ENCODE peak calls at places on chromosomes 2 and 18, in four cellular contexts. One of them, this sample, is unnamed.

GRCh38 chr2:126783341-126783740 is 115.3 kb upstream of the TEX51 start:
- DNase-seq in GM04504: no peak
- DNase-seq in EL: no peak
- DNase-seq in kidney tubule cell: no peak
- DNase-seq in this sample: no peak

GRCh38 chr2:8906208-8906607 is 68.8 kb upstream of the KIDINS220 start:
- DNase-seq in kidney tubule cell: peak
- DNase-seq in EL: peak
- DNase-seq in GM04504: no peak
- DNase-seq in this sample: no peak

GRCh38 chr18:3268306-3268705 is 6.4 kb downstream of the MYL12B start:
- DNase-seq in EL: no peak
- DNase-seq in kidney tubule cell: no peak
- DNase-seq in GM04504: no peak
- DNase-seq in this sample: no peak

GRCh38 chr2:79040967-79041582 is 15.6 kb downstream of the REG3G start:
- DNase-seq in kidney tubule cell: peak
- DNase-seq in EL: no peak
- DNase-seq in GM04504: no peak
- DNase-seq in this sample: no peak

GRCh38 chr2:208573559-208573958 is 167.0 kb downstream of the PTH2R start:
- DNase-seq in EL: no peak
- DNase-seq in kidney tubule cell: peak
- DNase-seq in GM04504: no peak
- DNase-seq in this sample: no peak

GRCh38 chr18:7568426-7568825 is 1.3 kb downstream of the PTPRM start:
- DNase-seq in kidney tubule cell: peak
- DNase-seq in GM04504: no peak
- DNase-seq in EL: peak
- DNase-seq in this sample: peak

GRCh38 chr2:230575640-230576324 is 136.9 kb upstream of the CAB39 start:
- DNase-seq in kidney tubule cell: no peak
- DNase-seq in GM04504: no peak
- DNase-seq in EL: no peak
- DNase-seq in this sample: no peak

GRCh38 chr2:235087812-235088607 is 136.2 kb downstream of the SH3BP4 start:
- DNase-seq in GM04504: no peak
- DNase-seq in kidney tubule cell: no peak
- DNase-seq in EL: no peak
- DNase-seq in this sample: no peak

GRCh38 chr18:58581265-58581664 is 47.6 kb downstream of the ALPK2 start:
- DNase-seq in GM04504: peak
- DNase-seq in EL: peak
- DNase-seq in kidney tubule cell: peak
- DNase-seq in this sample: no peak

GRCh38 chr2:236684534-236685256 is 115.1 kb downstream of the ACKR3 start:
- DNase-seq in EL: no peak
- DNase-seq in GM04504: no peak
- DNase-seq in kidney tubule cell: no peak
- DNase-seq in this sample: no peak

GRCh38 chr18:7789853-7790552 is 222.9 kb downstream of the PTPRM start:
- DNase-seq in EL: peak
- DNase-seq in GM04504: peak
- DNase-seq in kidney tubule cell: peak
- DNase-seq in this sample: no peak

GRCh38 chr2:233448565-233448964 is 94.3 kb downstream of the DGKD start:
- DNase-seq in kidney tubule cell: peak
- DNase-seq in GM04504: no peak
- DNase-seq in EL: no peak
- DNase-seq in this sample: no peak

GRCh38 chr2:31978436-31978835 is 32.4 kb downstream of the MEMO1 start:
- DNase-seq in kidney tubule cell: no peak
- DNase-seq in GM04504: no peak
- DNase-seq in EL: no peak
- DNase-seq in this sample: no peak

GRCh38 chr2:64861338-64862000 is 127.7 kb upstream of the SLC1A4 start:
- DNase-seq in GM04504: no peak
- DNase-seq in kidney tubule cell: no peak
- DNase-seq in EL: no peak
- DNase-seq in this sample: no peak

GRCh38 chr18:76453057-76453561 is 41.9 kb downstream of the ZNF516 start:
- DNase-seq in kidney tubule cell: no peak
- DNase-seq in EL: no peak
- DNase-seq in GM04504: no peak
- DNase-seq in this sample: no peak

GRCh38 chr2:237616373-237617304 is 10.7 kb upstream of the LRRFIP1 start:
- DNase-seq in EL: peak
- DNase-seq in kidney tubule cell: peak
- DNase-seq in GM04504: peak
- DNase-seq in this sample: no peak

GRCh38 chr2:165815299-165815698 is 21.3 kb upstream of the GALNT3 start:
- DNase-seq in EL: no peak
- DNase-seq in GM04504: no peak
- DNase-seq in kidney tubule cell: no peak
- DNase-seq in this sample: no peak

GRCh38 chr2:31729442-31730092 is 148.8 kb upstream of the SRD5A2 start:
- DNase-seq in kidney tubule cell: peak
- DNase-seq in GM04504: peak
- DNase-seq in EL: peak
- DNase-seq in this sample: no peak

GRCh38 chr2:48105848-48106247 is 199.6 kb upstream of the FBXO11 start:
- DNase-seq in kidney tubule cell: no peak
- DNase-seq in EL: no peak
- DNase-seq in GM04504: no peak
- DNase-seq in this sample: no peak

GRCh38 chr2:152468832-152469692 is 134.1 kb downstream of the FMNL2 start:
- DNase-seq in EL: peak
- DNase-seq in GM04504: no peak
- DNase-seq in kidney tubule cell: peak
- DNase-seq in this sample: no peak

GRCh38 chr2:196066794-196067382 is 1.7 kb downstream of the DNAH7 start:
- DNase-seq in EL: peak
- DNase-seq in kidney tubule cell: peak
- DNase-seq in GM04504: no peak
- DNase-seq in this sample: no peak

GRCh38 chr2:152176113-152176714 is 651 bp upstream of the STAM2 start:
- DNase-seq in GM04504: no peak
- DNase-seq in kidney tubule cell: peak
- DNase-seq in EL: no peak
- DNase-seq in this sample: no peak

GRCh38 chr2:165376571-165376975 is 92.9 kb upstream of the CSRNP3 start:
- DNase-seq in GM04504: no peak
- DNase-seq in kidney tubule cell: no peak
- DNase-seq in EL: no peak
- DNase-seq in this sample: no peak

GRCh38 chr2:102772659-102773058 is 10.8 kb downstream of the TMEM182 start:
- DNase-seq in kidney tubule cell: no peak
- DNase-seq in GM04504: no peak
- DNase-seq in EL: no peak
- DNase-seq in this sample: no peak

GRCh38 chr2:159807183-159808037 is 9.4 kb upstream of the CD302 start:
- DNase-seq in EL: peak
- DNase-seq in GM04504: peak
- DNase-seq in kidney tubule cell: peak
- DNase-seq in this sample: no peak

GRCh38 chr2:21118302-21118920 is 5.4 kb upstream of the TDRD15 start:
- DNase-seq in EL: peak
- DNase-seq in GM04504: no peak
- DNase-seq in kidney tubule cell: peak
- DNase-seq in this sample: peak

GRCh38 chr2:35033748-35034147 is 1321.8 kb upstream of the CRIM1 start:
- DNase-seq in EL: no peak
- DNase-seq in GM04504: no peak
- DNase-seq in kidney tubule cell: no peak
- DNase-seq in this sample: no peak

GRCh38 chr2:116491292-116491691 is 1323.2 kb upstream of the DDX18 start:
- DNase-seq in EL: no peak
- DNase-seq in kidney tubule cell: no peak
- DNase-seq in GM04504: no peak
- DNase-seq in this sample: no peak

GRCh38 chr2:170226216-170226615 is 48.3 kb downstream of the MYO3B start:
- DNase-seq in GM04504: no peak
- DNase-seq in EL: no peak
- DNase-seq in kidney tubule cell: no peak
- DNase-seq in this sample: no peak

GRCh38 chr2:111702119-111702808 is 181.7 kb downstream of the ANAPC1 start:
- DNase-seq in EL: peak
- DNase-seq in GM04504: no peak
- DNase-seq in kidney tubule cell: peak
- DNase-seq in this sample: no peak

GRCh38 chr2:145919507-145919906 is 1399.6 kb upstream of the ZEB2 start:
- DNase-seq in EL: no peak
- DNase-seq in kidney tubule cell: no peak
- DNase-seq in GM04504: no peak
- DNase-seq in this sample: no peak

This sample was measured in amygdala.